ENCODE peak calls at places on chromosomes 5 and 9, in seven cellular contexts. H, D, M, A, G, B and Q are unnamed samples.

GRCh38 chr9:8241201-8241600 is 441.6 kb upstream of the DMAC1 start:
- DNase-seq in H (no peak), D (no peak), M (no peak), A (no peak), G (no peak), B (no peak), Q (no peak)

GRCh38 chr5:179261301-179262125 is 83.7 kb downstream of the ADAMTS2 start:
- DNase-seq in H (no peak), D (no peak), M (peak; percentile 68), A (peak; percentile 54), G (no peak), B (no peak), Q (peak; percentile 37)

GRCh38 chr5:133391349-133392136 is 220.8 kb downstream of the FSTL4 start:
- DNase-seq in H (no peak), D (no peak), M (no peak), A (no peak), G (no peak), B (no peak), Q (no peak)

GRCh38 chr9:97752274-97752673 is 55.1 kb upstream of the XPA start:
- DNase-seq in H (no peak), D (no peak), M (no peak), A (no peak), G (no peak), B (no peak), Q (no peak)

GRCh38 chr9:122095010-122095767 is 2.1 kb upstream of the TTLL11 start:
- DNase-seq in H (peak; percentile 62), D (peak; percentile 54), M (peak; percentile 84), A (peak; percentile 73), G (peak; percentile 64), B (peak; percentile 44), Q (peak; percentile 68)

GRCh38 chr5:5155617-5156016 is 15.5 kb downstream of the ADAMTS16 start:
- DNase-seq in H (no peak), D (no peak), M (no peak), A (no peak), G (no peak), B (no peak), Q (no peak)

GRCh38 chr5:96149546-96149945 is 187.9 kb upstream of the ELL2 start:
- DNase-seq in H (no peak), D (no peak), M (peak; percentile 9), A (peak; percentile 15), G (no peak), B (peak; percentile 54), Q (no peak)

GRCh38 chr5:174272671-174273070 is 227.2 kb downstream of the NSG2 start:
- DNase-seq in H (no peak), D (no peak), M (no peak), A (no peak), G (no peak), B (no peak), Q (no peak)

GRCh38 chr5:39195198-39195826 is 24.1 kb downstream of the FYB1 start:
- DNase-seq in H (no peak), D (no peak), M (no peak), A (no peak), G (no peak), B (no peak), Q (no peak)

GRCh38 chr5:42360061-42360460 is 63.2 kb upstream of the GHR start:
- DNase-seq in H (no peak), D (no peak), M (peak; percentile 47), A (peak; percentile 18), G (no peak), B (peak; percentile 1), Q (no peak)

DNA sequence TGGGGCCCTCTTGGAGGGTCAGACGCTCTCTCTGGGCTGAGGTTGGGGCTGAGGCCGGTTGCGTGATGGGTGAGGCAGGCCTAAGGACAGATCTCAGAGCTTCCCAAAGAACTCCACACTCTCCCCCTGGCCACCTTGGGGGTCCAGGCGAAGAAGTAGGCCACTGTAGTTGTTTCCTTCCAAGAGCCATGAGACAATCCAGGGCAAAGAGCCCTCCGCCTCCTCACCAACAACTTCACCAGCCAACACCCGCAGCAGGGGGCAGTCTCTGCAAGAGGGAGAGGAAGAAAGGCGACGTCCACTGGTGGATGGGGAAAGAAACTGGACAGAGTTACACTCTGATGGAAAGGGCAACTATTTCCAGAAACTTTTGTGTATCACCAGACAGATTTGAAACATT is 10.7 kb downstream of the SLC35A4 start:
- DNase-seq in H (no peak), D (peak; percentile 58), M (peak; percentile 72), A (peak; percentile 78), G (no peak), B (peak; percentile 40), Q (no peak)
- TF ChIP-seq CTCF in H (no peak), D (peak; percentile 45), M (peak; percentile 70), A (peak; percentile 69), G (no peak), B (peak; percentile 74), Q (peak; percentile 23)

GRCh38 chr9:85505612-85506011 is 236.1 kb downstream of the AGTPBP1 start:
- DNase-seq in H (no peak), D (no peak), M (no peak), A (no peak), G (no peak), B (no peak), Q (no peak)

GRCh38 chr9:85508616-85509015 is 233.1 kb downstream of the AGTPBP1 start:
- DNase-seq in H (no peak), D (no peak), M (peak; percentile 20), A (no peak), G (no peak), B (no peak), Q (no peak)

GRCh38 chr9:85501474-85501873 is 240.3 kb downstream of the AGTPBP1 start:
- DNase-seq in H (no peak), D (no peak), M (no peak), A (no peak), G (no peak), B (no peak), Q (no peak)

DNA sequence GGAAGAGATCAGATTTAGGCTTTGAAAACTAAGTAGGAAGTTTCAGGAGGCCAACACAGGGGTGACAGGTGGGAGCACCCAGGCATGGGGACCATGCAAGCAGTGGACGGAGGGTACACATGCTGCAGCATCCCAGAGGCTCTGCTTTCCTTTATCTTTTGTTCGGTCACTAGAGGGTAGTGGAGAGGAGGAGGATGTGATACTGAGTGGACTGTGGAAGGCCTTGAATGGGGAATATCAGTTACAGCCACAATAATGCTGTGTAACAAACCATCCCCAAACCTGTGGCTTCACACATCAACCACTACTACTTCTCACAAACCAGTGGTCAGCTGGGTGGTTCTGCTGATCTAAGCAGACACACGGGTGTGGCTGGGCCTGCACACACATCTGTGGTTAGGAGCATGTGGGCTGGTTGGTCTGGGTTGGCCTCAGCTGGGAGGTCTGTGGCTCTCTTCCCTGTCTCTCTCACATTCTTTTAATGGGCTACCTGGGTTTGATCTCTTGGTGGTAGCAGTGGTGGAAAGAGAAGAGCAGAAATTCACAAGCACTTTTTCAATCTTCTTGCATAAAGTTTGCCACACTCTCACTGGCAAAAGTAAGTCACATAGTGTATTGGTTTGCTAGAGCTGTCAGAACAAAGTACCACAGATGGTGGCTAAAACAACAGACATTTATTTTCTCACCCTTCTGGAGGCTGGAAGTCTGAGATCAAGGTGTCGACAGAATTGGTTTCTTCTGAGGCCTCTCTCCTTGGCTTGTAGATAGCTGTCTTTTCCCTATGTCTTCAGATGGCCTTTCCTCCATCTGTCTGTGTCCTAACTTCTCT is 238.7 kb downstream of the AGTPBP1 start:
- DNase-seq in H (no peak), D (no peak), M (no peak), A (no peak), G (no peak), B (no peak), Q (no peak)
- TF ChIP-seq CTCF in H (no peak), D (no peak), M (peak; percentile 14), A (no peak), G (no peak), B (no peak), Q (no peak)

GRCh38 chr9:79665383-79665782 is 93.6 kb downstream of the TLE4 start:
- DNase-seq in H (no peak), D (no peak), M (no peak), A (no peak), G (no peak), B (no peak), Q (no peak)

GRCh38 chr9:79665926-79666325 is 94.2 kb downstream of the TLE4 start:
- DNase-seq in H (no peak), D (no peak), M (no peak), A (no peak), G (no peak), B (peak; percentile 36), Q (no peak)

GRCh38 chr9:79664375-79664825 is 92.6 kb downstream of the TLE4 start:
- DNase-seq in H (no peak), D (no peak), M (no peak), A (no peak), G (no peak), B (peak; percentile 42), Q (no peak)

GRCh38 chr9:79670269-79670961 is 98.7 kb downstream of the TLE4 start:
- DNase-seq in H (no peak), D (no peak), M (no peak), A (no peak), G (no peak), B (no peak), Q (no peak)

DNA sequence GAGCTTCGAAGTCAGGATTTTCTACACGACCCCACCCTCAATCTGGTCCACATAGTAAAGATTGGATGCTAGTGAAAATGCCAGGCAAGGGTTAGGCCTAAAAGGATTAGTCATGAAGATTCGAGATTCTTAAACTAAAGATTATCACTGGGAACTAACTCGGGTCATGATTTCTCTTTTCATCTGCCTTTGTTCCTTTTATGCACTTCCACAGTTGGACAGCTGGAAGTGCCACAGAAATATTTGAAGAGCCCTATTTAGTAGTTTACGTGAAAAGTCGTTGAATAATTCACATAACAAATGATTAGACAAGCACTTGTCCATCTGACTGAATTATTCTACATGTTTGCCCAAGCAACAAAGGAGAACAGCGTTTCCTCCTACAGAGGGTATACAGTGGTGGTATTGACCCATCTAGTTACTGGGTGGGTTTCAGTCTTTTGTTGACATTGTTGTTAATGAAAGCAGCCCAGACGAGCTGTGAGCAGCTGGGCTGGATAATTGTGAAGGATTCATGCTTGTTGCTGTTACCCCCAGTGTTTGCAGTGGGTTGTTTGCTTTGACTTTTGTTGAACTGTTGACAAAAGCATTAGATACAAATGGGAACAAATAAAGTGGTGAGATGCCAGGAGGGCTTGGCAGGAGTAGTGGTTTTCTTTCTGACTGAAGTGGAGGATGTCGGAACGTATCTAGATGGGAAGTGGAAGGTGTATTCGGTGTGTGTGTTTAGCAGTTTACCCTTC is 96.1 kb downstream of the TLE4 start:
- DNase-seq in H (no peak), D (no peak), M (no peak), A (no peak), G (no peak), B (no peak), Q (no peak)
- TF ChIP-seq CTCF in H (no peak), D (no peak), M (no peak), A (no peak), G (no peak), B (no peak), Q (no peak)

GRCh38 chr9:94607340-94607695 is 13.7 kb upstream of the FBP2 start:
- DNase-seq in H (no peak), D (no peak), M (no peak), A (no peak), G (no peak), B (no peak), Q (no peak)

GRCh38 chr9:94610181-94610591 is 16.6 kb upstream of the FBP2 start:
- DNase-seq in H (no peak), D (no peak), M (no peak), A (no peak), G (no peak), B (no peak), Q (no peak)

GRCh38 chr9:94611638-94612068 is 18.0 kb upstream of the FBP2 start:
- DNase-seq in H (no peak), D (no peak), M (no peak), A (no peak), G (no peak), B (no peak), Q (no peak)

GRCh38 chr9:94612071-94612470 is 18.4 kb upstream of the FBP2 start:
- DNase-seq in H (no peak), D (no peak), M (no peak), A (no peak), G (no peak), B (no peak), Q (no peak)

GRCh38 chr9:94613003-94613402 is 19.4 kb upstream of the FBP2 start:
- DNase-seq in H (no peak), D (no peak), M (peak; percentile 19), A (no peak), G (no peak), B (no peak), Q (no peak)
- TF ChIP-seq CTCF in H (no peak), D (no peak), M (peak; percentile 42), A (no peak), G (no peak), B (peak; percentile 42), Q (no peak)